ENCODE peak calls at places on chromosomes 7 and 10, in four cellular contexts. U, G, L and N are unnamed samples.

GRCh38 chr10:119207713-119208552 is 562 bp downstream of the GRK5 start:
- DNase-seq in U (peak; percentile 52), G (peak; percentile 56), L (peak; percentile 48), N (peak; percentile 75)

GRCh38 chr7:136412952-136413351 is 435.8 kb upstream of the MTPN start:
- DNase-seq in U (no peak), G (no peak), L (no peak), N (no peak)

GRCh38 chr10:80498833-80499671 is 38.6 kb upstream of the SH2D4B start:
- DNase-seq in G (peak; percentile 98), L (peak; percentile 94), U (peak; percentile 95), N (peak; percentile 97)

GRCh38 chr7:18505870-18506460 is 10.4 kb downstream of the HDAC9 start:
- DNase-seq in G (peak; percentile 12), L (no peak), U (no peak), N (no peak)

GRCh38 chr10:73843254-73843653 is 31.1 kb downstream of the CAMK2G start:
- DNase-seq in G (no peak), U (no peak), L (peak; percentile 30), N (no peak)

GRCh38 chr10:45111509-45111908 is 110.8 kb downstream of the ZNF22 start:
- DNase-seq in L (no peak), G (no peak), U (no peak), N (no peak)

GRCh38 chr10:42932735-42933453 is 144.0 kb upstream of the RET start:
- DNase-seq in L (no peak), U (no peak), G (no peak), N (no peak)

GRCh38 chr7:101164071-101164840 is 1.1 kb downstream of the VGF start:
- DNase-seq in U (no peak), G (peak; percentile 53), L (peak; percentile 63), N (no peak)

GRCh38 chr7:140214075-140214684 is 37.4 kb upstream of the KDM7A start:
- DNase-seq in G (peak; percentile 21), L (no peak), U (peak; percentile 39), N (no peak)

GRCh38 chr10:132685921-132686680 is 99.8 kb downstream of the NKX6-2 start:
- DNase-seq in U (no peak), L (no peak), G (peak; percentile 1), N (no peak)

GRCh38 chr10:48606530-48607355 is 1.9 kb upstream of the ARHGAP22 start:
- DNase-seq in G (peak; percentile 23), U (no peak), L (peak; percentile 15), N (peak; percentile 79)

GRCh38 chr10:18418579-18419210 is 232.7 kb downstream of the NSUN6 start:
- DNase-seq in U (no peak), G (no peak), L (no peak), N (no peak)

GRCh38 chr10:89346264-89346971 is 18.6 kb downstream of the IFIT3 start:
- DNase-seq in G (no peak), L (peak; percentile 42), U (no peak), N (no peak)

GRCh38 chr7:44735403-44736165 is 13.1 kb upstream of the ZMIZ2 start:
- DNase-seq in G (no peak), U (no peak), L (peak; percentile 89), N (no peak)

GRCh38 chr7:142478479-142479220 is 220.8 kb upstream of the PRSS58 start:
- DNase-seq in L (peak; percentile 61), G (peak; percentile 24), U (no peak), N (no peak)

GRCh38 chr10:62638062-62638477 is 166.4 kb upstream of the ADO start:
- DNase-seq in U (peak; percentile 27), G (peak; percentile 40), L (no peak), N (peak; percentile 68)

GRCh38 chr7:25830228-25830627 is 321.8 kb upstream of the NFE2L3 start:
- DNase-seq in G (no peak), L (no peak), U (no peak), N (no peak)

GRCh38 chr7:101915000-101915399 is 97.6 kb downstream of the CUX1 start:
- DNase-seq in G (no peak), L (no peak), U (no peak), N (no peak)

GRCh38 chr10:71323407-71323806 is 4.3 kb downstream of the SLC29A3 start:
- DNase-seq in U (no peak), L (peak; percentile 50), G (no peak), N (no peak)

GRCh38 chr10:29714096-29714874 is 79.5 kb upstream of the SVIL start:
- DNase-seq in L (peak; percentile 79), G (peak; percentile 66), U (no peak), N (no peak)

GRCh38 chr7:143906895-143907294 is 4.9 kb upstream of the TCAF1 start:
- DNase-seq in U (no peak), L (no peak), G (no peak), N (no peak)

GRCh38 chr7:140317597-140317996 is 80.7 kb downstream of the SLC37A3 start:
- DNase-seq in G (no peak), U (no peak), L (no peak), N (no peak)

GRCh38 chr10:79223346-79224048 is 123.8 kb upstream of the PPIF start:
- DNase-seq in U (peak; percentile 85), L (no peak), G (peak; percentile 90), N (peak; percentile 82)

GRCh38 chr10:113007821-113008220 is 57.8 kb downstream of the TCF7L2 start:
- DNase-seq in G (no peak), U (no peak), L (no peak), N (no peak)

GRCh38 chr10:30058111-30058510 is 1.3 kb downstream of the JCAD start:
- DNase-seq in U (peak; percentile 37), L (no peak), G (no peak), N (no peak)

GRCh38 chr7:81211617-81212016 is 292.8 kb upstream of the SEMA3C start:
- DNase-seq in L (no peak), U (no peak), G (no peak), N (no peak)

GRCh38 chr7:132654150-132654549 is 77.9 kb upstream of the PLXNA4 start:
- DNase-seq in U (no peak), G (no peak), L (peak; percentile 8), N (no peak)

GRCh38 chr10:4661572-4662255 is 164.3 kb upstream of the AKR1E2 start:
- DNase-seq in U (peak; percentile 56), L (no peak), G (no peak), N (peak; percentile 94)

DNA sequence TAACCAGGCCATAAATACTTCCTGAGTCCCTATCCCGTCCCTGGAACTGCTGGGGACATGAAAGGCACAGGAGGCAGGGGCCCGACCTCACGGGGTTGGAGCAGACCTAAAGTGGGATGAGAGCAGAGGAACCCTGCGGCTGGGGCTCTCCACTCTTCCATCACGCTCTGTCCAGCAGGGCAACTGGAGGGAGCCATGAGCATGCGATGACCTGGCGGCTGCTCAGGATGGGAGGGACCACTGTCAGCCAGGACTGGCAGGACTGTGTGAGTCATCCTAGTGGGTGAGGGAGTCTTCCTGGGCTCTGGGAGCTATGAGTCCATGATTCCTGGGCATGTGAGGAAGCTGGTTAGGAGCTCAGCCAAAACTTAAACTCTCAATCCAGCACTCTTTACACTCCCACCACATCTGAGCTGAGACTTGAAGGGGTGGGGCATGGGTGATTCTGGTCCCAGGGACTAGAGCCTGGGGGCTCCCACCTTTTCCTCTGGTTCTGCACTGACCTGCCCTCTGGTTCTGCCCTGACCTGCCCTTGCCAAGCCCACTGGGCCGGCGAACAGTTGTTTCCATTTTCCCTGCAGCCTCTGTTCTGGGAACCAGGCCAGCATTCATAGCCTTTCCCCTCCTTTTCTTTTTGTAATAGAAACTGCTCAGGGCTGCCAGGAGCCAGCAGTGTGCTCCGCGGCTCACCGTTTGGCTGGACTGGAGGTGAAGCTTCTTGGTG is 47.1 kb downstream of the SYPL1 start:
- DNase-seq in G (peak; percentile 98), L (peak; percentile 85), U (peak; percentile 85), N (peak; percentile 84)
- TF ChIP-seq CTCF in G (no peak), L (no peak), U (no peak), N (peak; percentile 26)

GRCh38 chr10:107341281-107341680 is 176.8 kb upstream of the SORCS1 start:
- DNase-seq in U (no peak), G (no peak), L (no peak), N (no peak)
- H3K27ac ChIP-seq in U (no peak overlapping the region), G (no peak overlapping the region), L (no peak overlapping the region), N (no peak overlapping the region)

GRCh38 chr7:99124236-99124635 is 19.7 kb downstream of the SMURF1 start:
- DNase-seq in L (no peak), G (no peak), U (no peak), N (no peak)

GRCh38 chr7:99123571-99124033 is 20.3 kb downstream of the SMURF1 start:
- DNase-seq in L (peak; percentile 39), G (no peak), U (no peak), N (no peak)

GRCh38 chr7:99124636-99125504 is 19.0 kb downstream of the SMURF1 start:
- DNase-seq in L (no peak), G (no peak), U (no peak), N (no peak)

GRCh38 chr7:99126921-99127553 is 16.9 kb downstream of the SMURF1 start:
- DNase-seq in L (no peak), G (peak; percentile 85), U (no peak), N (no peak)

GRCh38 chr7:99125505-99125865 is 18.4 kb downstream of the SMURF1 start:
- DNase-seq in U (no peak), L (no peak), G (no peak), N (no peak)
- H3K4me1 ChIP-seq in U (peaks cover 5% of the 10 kb centered on the region), L (peaks cover 68% of the 10 kb centered on the region), G (peaks cover 39% of the 10 kb centered on the region), N (no peaks in the 10 kb centered on the region)

GRCh38 chr10:129929343-129930297 is 34.5 kb downstream of the EBF3 start:
- DNase-seq in G (no peak), L (no peak), U (no peak), N (no peak)
- TF ChIP-seq CTCF in G (no peak), L (no peak), U (no peak), N (no peak)

GRCh38 chr7:116780966-116781365 is 81.4 kb upstream of the CAPZA2 start:
- DNase-seq in G (no peak), U (no peak), L (no peak), N (no peak)
- H3K27ac ChIP-seq in G (no peak overlapping the region), U (no peak overlapping the region), L (peak overlapping the region; percentile 38), N (no peak overlapping the region)

GRCh38 chr7:27170494-27170811 is 3.7 kb downstream of the HOXA10 start:
- DNase-seq in U (no peak), G (no peak), L (no peak), N (no peak)
- H3K4me1 ChIP-seq in U (no peaks in the 10 kb centered on the region), G (peaks cover 17% of the 10 kb centered on the region), L (peaks cover 4% of the 10 kb centered on the region), N (no peaks in the 10 kb centered on the region)

GRCh38 chr10:11699546-11700097 is 42.6 kb upstream of the ECHDC3 start:
- DNase-seq in G (no peak), L (no peak), U (no peak), N (no peak)

GRCh38 chr10:11701451-11702095 is 40.6 kb upstream of the ECHDC3 start:
- DNase-seq in U (no peak), G (no peak), L (no peak), N (no peak)

GRCh38 chr10:11698691-11699545 is 43.3 kb upstream of the ECHDC3 start:
- DNase-seq in L (no peak), G (peak; percentile 69), U (no peak), N (no peak)

GRCh38 chr10:11700539-11700938 is 41.6 kb upstream of the ECHDC3 start:
- DNase-seq in G (no peak), L (no peak), U (no peak), N (no peak)

GRCh38 chr10:11697718-11698527 is 44.3 kb upstream of the ECHDC3 start:
- DNase-seq in L (no peak), G (no peak), U (no peak), N (no peak)
- TF ChIP-seq CTCF in L (peak; percentile 23), G (no peak), U (no peak), N (no peak)